ENCODE peak calls at places on chromosomes 3 and 15, in four cellular contexts. S is lower lobe of right lung; G is heart left ventricle; F is CD4-positive, alpha-beta memory T cell. M is an unnamed sample.

GRCh38 chr3:15305366-15305844 is 27.0 kb downstream of the SH3BP5 start:
- DNase-seq in S (no peak), G (no peak), F (no peak), M (no peak)

GRCh38 chr3:171356251-171356650 is 104.0 kb downstream of the TNIK start:
- DNase-seq in S (no peak), G (no peak), F (no peak), M (no peak)

GRCh38 chr3:140341213-140341612 is 336.7 kb upstream of the TRIM42 start:
- DNase-seq in S (no peak), G (no peak), F (no peak), M (no peak)

GRCh38 chr3:192816274-192816853 is 89.0 kb upstream of the FGF12 start:
- DNase-seq in S (no peak), G (no peak), F (no peak), M (no peak)

GRCh38 chr3:87298111-87298718 is 21.8 kb upstream of the POU1F1 start:
- DNase-seq in S (no peak), G (no peak), F (no peak), M (no peak)

GRCh38 chr3:39460677-39461076 is 6.8 kb upstream of the MOBP start:
- DNase-seq in S (no peak), G (no peak), F (no peak), M (no peak)

GRCh38 chr3:32110233-32110760 is 3.9 kb downstream of the GPD1L start:
- DNase-seq in S (no peak), G (no peak), F (no peak), M (no peak)

GRCh38 chr3:51959651-51960050 is 4.5 kb downstream of the GPR62 start:
- DNase-seq in S (no peak), G (no peak), F (no peak), M (no peak)

GRCh38 chr15:99425666-99426301 is 140.0 kb upstream of the MEF2A start:
- DNase-seq in S (no peak), G (peak; percentile 59), F (no peak), M (no peak)

GRCh38 chr15:85555875-85556617 is 175.6 kb downstream of the AKAP13 start:
- DNase-seq in S (no peak), G (no peak), F (no peak), M (no peak)

GRCh38 chr3:52843116-52843865 is 8.5 kb upstream of the MUSTN1 start:
- DNase-seq in S (peak; percentile 78), G (no peak), F (no peak), M (no peak)

GRCh38 chr3:67863869-67864268 is 209.5 kb upstream of the SUCLG2 start:
- DNase-seq in S (no peak), G (no peak), F (no peak), M (no peak)

GRCh38 chr3:150362515-150363302 is 45.4 kb upstream of the TSC22D2 start:
- DNase-seq in S (no peak), G (no peak), F (no peak), M (no peak)

GRCh38 chr3:161854232-161854771 is 357.7 kb downstream of the OTOL1 start:
- DNase-seq in S (no peak), G (no peak), F (no peak), M (no peak)

GRCh38 chr15:67242665-67243064 is 11.8 kb downstream of the AAGAB start:
- DNase-seq in S (no peak), G (no peak), F (no peak), M (no peak)

GRCh38 chr3:189276481-189277190 is 104.9 kb downstream of the TPRG1 start:
- DNase-seq in S (no peak), G (peak; percentile 15), F (no peak), M (no peak)

GRCh38 chr3:194741916-194742315 is 56.2 kb downstream of the FAM43A start:
- DNase-seq in S (no peak), G (no peak), F (no peak), M (no peak)

GRCh38 chr3:113151475-113152031 is 59.8 kb upstream of the BOC start:
- DNase-seq in S (no peak), G (no peak), F (no peak), M (no peak)

GRCh38 chr3:176510097-176510496 is 687.2 kb downstream of the TBL1XR1 start:
- DNase-seq in S (no peak), G (no peak), F (no peak), M (no peak)

GRCh38 chr3:176505878-176506621 is 691.2 kb downstream of the TBL1XR1 start:
- DNase-seq in S (no peak), G (no peak), F (no peak), M (no peak)

GRCh38 chr3:176513604-176514003 is 683.7 kb downstream of the TBL1XR1 start:
- DNase-seq in S (no peak), G (no peak), F (no peak), M (no peak)

GRCh38 chr3:176514297-176514696 is 683.0 kb downstream of the TBL1XR1 start:
- DNase-seq in S (no peak), G (peak; percentile 8), F (no peak), M (no peak)

GRCh38 chr3:176512037-176512436 is 685.2 kb downstream of the TBL1XR1 start:
- DNase-seq in S (no peak), G (no peak), F (no peak), M (no peak)
- H3K9me3 ChIP-seq in S (peaks cover 35% of the 10 kb centered on the region), G (peaks cover 19% of the 10 kb centered on the region), F (peaks cover 20% of the 10 kb centered on the region), M (no peaks in the 10 kb centered on the region)

DNA sequence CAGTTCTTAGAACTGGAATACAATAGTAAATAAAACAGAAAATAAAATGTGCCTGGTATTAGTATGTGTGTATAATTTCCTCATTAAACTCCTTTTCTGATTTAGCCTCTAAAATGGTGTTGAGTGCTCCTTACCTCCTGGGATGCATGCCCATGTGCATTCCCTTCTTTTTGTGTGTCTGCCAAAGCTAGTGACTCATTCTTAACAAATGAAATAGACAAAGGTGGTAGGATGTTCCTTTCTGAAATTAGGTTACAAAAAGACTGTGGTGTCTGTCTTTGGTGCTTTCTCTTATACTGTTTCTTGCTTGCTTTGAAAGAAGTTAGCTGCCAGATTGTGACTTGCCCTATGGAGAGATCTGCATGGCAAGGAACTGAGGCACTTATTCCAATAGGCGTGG is 623.7 kb downstream of the GRM7 start:
- DNase-seq in S (no peak), G (no peak), F (no peak), M (no peak)
- H3K9me3 ChIP-seq in S (no peaks in the 10 kb centered on the region), G (no peaks in the 10 kb centered on the region), F (no peaks in the 10 kb centered on the region), M (no peaks in the 10 kb centered on the region)

GRCh38 chr15:26525096-26525495 is 247.8 kb downstream of the GABRB3 start:
- DNase-seq in S (no peak), G (no peak), F (no peak), M (no peak)
- H3K9me3 ChIP-seq in S (no peaks in the 10 kb centered on the region), G (peaks cover 2% of the 10 kb centered on the region), F (no peaks in the 10 kb centered on the region), M (no peaks in the 10 kb centered on the region)

GRCh38 chr15:26662226-26662750 is 110.6 kb downstream of the GABRB3 start:
- DNase-seq in S (no peak), G (no peak), F (no peak), M (no peak)

GRCh38 chr15:26667222-26667988 is 105.5 kb downstream of the GABRB3 start:
- DNase-seq in S (peak; percentile 81), G (no peak), F (no peak), M (no peak)

GRCh38 chr15:26661727-26662126 is 111.1 kb downstream of the GABRB3 start:
- DNase-seq in S (no peak), G (no peak), F (no peak), M (no peak)

GRCh38 chr15:26670116-26670515 is 102.8 kb downstream of the GABRB3 start:
- DNase-seq in S (no peak), G (no peak), F (no peak), M (no peak)

DNA sequence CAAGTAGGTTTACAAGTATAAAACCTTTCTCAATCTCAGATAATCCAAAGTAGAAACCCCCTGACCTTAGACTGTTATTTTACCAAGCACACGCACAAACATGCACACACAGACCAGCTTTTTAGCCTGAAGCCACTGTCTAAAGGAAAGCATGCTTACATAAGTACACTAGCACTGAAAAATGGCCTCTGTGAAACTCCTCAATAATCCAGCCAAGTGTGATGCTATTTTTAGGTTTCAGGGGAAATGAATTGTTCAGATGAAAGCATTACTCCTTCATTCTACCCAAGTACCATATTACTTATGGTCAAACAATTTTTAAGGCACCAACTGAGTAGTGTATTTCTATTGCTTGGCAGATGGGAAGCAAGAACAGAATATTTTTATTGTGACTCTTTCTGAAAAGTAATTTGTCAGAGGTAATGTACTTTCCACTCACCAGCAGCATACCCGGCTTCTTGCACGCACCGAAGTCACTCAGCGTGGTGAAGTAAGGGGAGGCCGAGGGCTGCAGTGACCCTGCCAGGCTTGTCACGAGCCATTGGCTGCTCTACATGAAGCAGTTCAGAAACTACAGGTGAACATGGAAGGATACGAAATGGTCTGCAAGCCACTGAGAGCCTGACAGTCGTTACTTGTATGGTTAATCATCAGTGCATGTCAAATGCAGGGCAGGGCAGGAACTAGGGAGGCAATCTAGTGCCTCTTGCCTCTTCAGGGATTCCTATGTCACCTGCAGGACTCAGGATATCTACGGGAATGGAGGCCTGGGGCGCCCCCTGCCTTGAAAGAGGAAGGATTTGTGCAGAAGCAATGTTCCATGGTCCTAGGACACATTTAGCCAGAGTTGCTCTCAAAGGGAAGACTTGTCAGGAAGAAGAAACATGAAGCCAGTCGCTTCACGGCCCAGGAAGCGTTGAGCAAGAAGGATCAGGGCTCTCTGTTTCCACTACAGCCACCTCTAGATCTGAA is 106.6 kb downstream of the GABRB3 start:
- DNase-seq in S (no peak), G (no peak), F (no peak), M (no peak)
- H3K9me3 ChIP-seq in S (no peaks in the 10 kb centered on the region), G (no peaks in the 10 kb centered on the region), F (no peaks in the 10 kb centered on the region), M (no peaks in the 10 kb centered on the region)

GRCh38 chr15:72082176-72082575 is 35.8 kb downstream of the MYO9A start:
- DNase-seq in S (no peak), G (no peak), F (no peak), M (no peak)
- H3K9me3 ChIP-seq in S (no peaks in the 10 kb centered on the region), G (no peaks in the 10 kb centered on the region), F (no peaks in the 10 kb centered on the region), M (no peaks in the 10 kb centered on the region)

GRCh38 chr3:124570232-124570631 is 160.0 kb upstream of the UMPS start:
- DNase-seq in S (no peak), G (no peak), F (no peak), M (no peak)
- H3K9me3 ChIP-seq in S (no peaks in the 10 kb centered on the region), G (no peaks in the 10 kb centered on the region), F (no peaks in the 10 kb centered on the region), M (no peaks in the 10 kb centered on the region)

GRCh38 chr3:75782506-75782905 is 2.8 kb downstream of the ZNF717 start:
- DNase-seq in S (no peak), G (no peak), F (no peak), M (no peak)

DNA sequence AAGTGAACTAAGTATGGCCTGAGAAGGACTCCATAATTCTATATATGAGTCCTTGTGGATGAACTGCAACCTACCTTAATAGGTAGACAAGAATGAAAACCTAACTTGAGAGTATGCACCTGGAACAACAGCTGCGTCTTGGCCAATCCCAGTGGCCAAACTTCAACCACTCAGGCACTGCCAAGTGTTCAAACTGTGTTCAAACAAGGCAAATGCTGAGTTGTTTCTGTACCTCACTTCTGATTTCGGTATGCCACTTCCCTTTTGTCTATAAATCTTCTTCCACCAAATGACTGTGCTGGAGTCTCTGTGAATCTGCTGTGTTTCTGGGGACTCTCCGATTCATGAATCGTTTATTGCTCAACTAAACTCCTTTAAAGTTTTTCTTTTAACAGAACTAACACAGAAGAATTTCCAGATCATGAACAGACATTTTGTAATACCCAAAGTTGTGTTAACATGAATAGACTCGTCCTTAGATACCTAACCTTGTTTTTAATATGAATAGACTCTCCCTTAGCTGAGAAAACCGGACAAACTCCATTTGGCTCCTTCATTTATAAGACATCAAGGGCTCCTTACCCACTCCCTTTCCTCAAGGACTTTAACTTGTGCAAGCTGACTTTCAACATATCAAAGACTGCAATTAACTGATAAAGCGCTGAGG is 4.1 kb downstream of the ZNF717 start:
- DNase-seq in S (no peak), G (no peak), F (no peak), M (no peak)
- H3K9me3 ChIP-seq in S (peaks cover 8% of the 10 kb centered on the region), G (peaks cover 16% of the 10 kb centered on the region), F (no peaks in the 10 kb centered on the region), M (no peaks in the 10 kb centered on the region)